ENCODE peak calls at places on chromosomes 6 and 20, in four cellular contexts. N is spleen, F is tibial nerve, O is GM12878. H is an unnamed sample.

GRCh38 chr6:35601331-35602132 is 87.2 kb downstream of the FKBP5 start:
- DNase-seq in N (peak; percentile 75), F (peak; percentile 87), O (no peak), H (peak; percentile 61)

GRCh38 chr6:41691426-41692079 is 43.9 kb downstream of the TFEB start:
- DNase-seq in N (peak; percentile 17), F (no peak), O (no peak), H (no peak)

GRCh38 chr6:38225766-38226165 is 406.2 kb downstream of the ZFAND3 start:
- DNase-seq in N (no peak), F (no peak), O (no peak), H (no peak)

GRCh38 chr6:1285589-1286340 is 26.1 kb upstream of the FOXQ1 start:
- DNase-seq in N (no peak), F (no peak), O (no peak), H (peak; percentile 90)

GRCh38 chr6:135426833-135427232 is 70.7 kb downstream of the AHI1 start:
- DNase-seq in N (no peak), F (no peak), O (no peak), H (no peak)

GRCh38 chr6:110874880-110875547 is 429 bp downstream of the AMD1 start:
- DNase-seq in N (peak; percentile 93), F (no peak), O (no peak), H (no peak)

GRCh38 chr20:45406260-45407066 is 1.6 kb upstream of the DBNDD2 start:
- DNase-seq in N (peak; percentile 85), F (peak; percentile 41), O (no peak), H (no peak)

GRCh38 chr6:145715426-145715825 is 19.9 kb downstream of the EPM2A start:
- DNase-seq in N (no peak), F (no peak), O (no peak), H (no peak)

GRCh38 chr20:1817577-1818211 is 77.5 kb upstream of the SIRPA start:
- DNase-seq in N (no peak), F (no peak), O (no peak), H (no peak)

GRCh38 chr6:10529231-10529801 is 8.2 kb downstream of the GCNT2 start:
- DNase-seq in N (no peak), F (no peak), O (no peak), H (no peak)

GRCh38 chr6:11202513-11203305 is 29.8 kb downstream of the NEDD9 start:
- DNase-seq in N (no peak), F (no peak), O (no peak), H (no peak)

GRCh38 chr20:17281478-17281877 is 54.6 kb downstream of the PCSK2 start:
- DNase-seq in N (no peak), F (no peak), O (no peak), H (no peak)

DNA sequence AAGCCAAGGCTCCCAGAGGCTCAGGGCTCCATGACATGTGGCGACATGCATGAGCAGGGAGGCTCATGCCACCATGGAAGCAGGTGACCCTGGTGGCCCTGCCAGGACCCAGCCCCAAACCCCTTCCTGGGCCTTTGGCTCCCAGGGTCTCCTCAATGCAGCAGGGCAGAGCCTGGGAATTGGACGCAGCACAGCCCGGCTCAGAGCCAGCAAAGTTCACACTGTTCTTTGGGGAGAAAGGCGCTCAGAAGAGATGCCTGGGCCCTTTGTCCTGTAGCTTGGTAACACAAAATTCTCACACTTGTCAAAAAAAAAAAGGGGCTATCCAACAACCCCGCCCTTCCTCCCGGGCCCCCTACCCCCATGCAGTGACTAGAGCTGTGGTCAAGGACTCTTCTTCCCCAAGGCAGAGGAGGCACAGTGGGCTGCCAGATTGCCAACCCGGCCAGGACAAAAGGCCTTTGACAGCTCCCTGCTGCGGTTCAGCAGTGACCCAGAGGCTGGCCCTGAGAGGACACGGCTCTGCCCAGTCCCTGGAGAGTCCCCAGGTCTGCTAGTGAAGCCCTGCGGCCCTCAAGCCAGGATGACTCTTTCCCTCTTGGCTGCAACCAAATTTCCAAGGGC is 2.0 kb downstream of the NKAIN4 start:
- DNase-seq in N (no peak), F (no peak), O (no peak), H (no peak)
- H3K27me3 ChIP-seq in N (peaks cover 51% of the 10 kb centered on the region), F (no peaks in the 10 kb centered on the region), O (no peaks in the 10 kb centered on the region), H (peaks cover 48% of the 10 kb centered on the region)

DNA sequence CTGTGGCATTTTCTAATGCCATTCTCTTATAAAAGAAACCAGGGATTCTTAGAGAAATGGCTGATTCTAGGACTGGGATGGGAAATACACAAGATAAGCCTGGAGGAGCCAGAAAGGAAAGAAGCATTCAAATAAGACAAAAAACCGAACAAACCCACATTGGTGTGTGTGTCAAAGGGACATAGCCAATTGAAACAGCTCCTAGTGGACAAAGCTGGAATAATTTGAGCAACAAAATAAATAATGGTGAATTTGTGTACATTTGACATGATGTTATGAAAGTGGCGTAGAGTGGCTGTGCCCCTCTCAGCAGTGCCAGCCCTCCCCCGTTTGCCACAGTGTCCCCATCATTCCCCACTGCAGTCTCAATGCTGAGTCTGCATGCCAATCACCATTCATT is 55.5 kb downstream of the B3GAT2 start:
- DNase-seq in N (no peak), F (no peak), O (no peak), H (no peak)
- TF ChIP-seq CTCF in N (no peak), F (no peak), O (peak; percentile 15), H (no peak)

DNA sequence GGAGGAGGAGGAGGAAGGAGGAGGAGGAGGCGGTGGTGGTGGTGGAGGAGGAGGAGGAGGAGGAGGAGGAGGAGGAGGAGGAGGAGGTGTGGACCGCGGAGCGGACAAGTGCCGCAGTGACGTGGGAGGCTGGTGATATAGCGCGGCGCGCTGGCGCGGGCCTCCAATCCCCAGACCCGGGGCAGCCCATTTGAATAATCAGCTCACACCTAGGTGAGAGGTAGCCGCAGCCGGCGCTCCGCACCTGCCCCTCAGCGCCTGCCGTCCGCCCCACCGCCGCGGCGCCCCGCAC is 204 bp upstream of the FOXA2 start:
- DNase-seq in N (no peak), F (no peak), O (no peak), H (no peak)
- H3K27me3 ChIP-seq in N (peaks cover 79% of the 10 kb centered on the region), F (no peaks in the 10 kb centered on the region), O (peaks cover 8% of the 10 kb centered on the region), H (peaks cover 69% of the 10 kb centered on the region)

GRCh38 chr6:158753826-158754225 is 65.3 kb downstream of the EZR start:
- DNase-seq in N (no peak), F (no peak), O (no peak), H (no peak)

GRCh38 chr6:158751192-158751591 is 68.0 kb downstream of the EZR start:
- DNase-seq in N (no peak), F (no peak), O (no peak), H (no peak)

GRCh38 chr6:158751842-158752424 is 67.2 kb downstream of the EZR start:
- DNase-seq in N (no peak), F (no peak), O (no peak), H (no peak)

GRCh38 chr6:158754738-158755137 is 64.4 kb downstream of the EZR start:
- DNase-seq in N (no peak), F (no peak), O (no peak), H (no peak)

GRCh38 chr6:158752613-158753012 is 66.6 kb downstream of the EZR start:
- DNase-seq in N (no peak), F (no peak), O (no peak), H (no peak)
- TF ChIP-seq CTCF in N (no peak), F (peak; percentile 41), O (peak; percentile 22), H (peak; percentile 44)

DNA sequence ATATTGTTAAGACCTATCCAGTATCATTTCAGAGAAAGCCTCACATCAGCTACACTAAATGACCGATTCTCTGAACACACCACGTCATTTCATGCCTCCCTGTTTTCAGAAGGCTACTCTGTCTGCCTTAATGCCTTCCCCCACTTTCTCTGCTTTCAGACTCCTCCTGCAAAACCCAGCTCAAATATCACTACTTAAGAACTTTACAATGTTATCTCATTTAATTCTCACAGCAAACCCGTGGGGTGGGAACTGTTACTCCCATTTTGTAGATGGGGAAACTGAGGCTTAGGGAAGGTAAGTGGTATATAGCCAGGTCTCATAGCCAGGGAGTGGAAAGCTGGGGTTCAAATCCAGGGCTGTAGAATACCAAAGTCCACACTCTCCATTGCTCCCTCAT is 2.8 kb downstream of the CYP24A1 start:
- DNase-seq in N (no peak), F (no peak), O (no peak), H (no peak)
- H3K27me3 ChIP-seq in N (peaks cover 43% of the 10 kb centered on the region), F (no peaks in the 10 kb centered on the region), O (peaks cover 29% of the 10 kb centered on the region), H (peaks cover 22% of the 10 kb centered on the region)

GRCh38 chr6:22952076-22952475 is 382.7 kb downstream of the HDGFL1 start:
- DNase-seq in N (no peak), F (no peak), O (no peak), H (no peak)

GRCh38 chr6:22958677-22959076 is 389.3 kb downstream of the HDGFL1 start:
- DNase-seq in N (no peak), F (no peak), O (no peak), H (no peak)

GRCh38 chr6:22959571-22959970 is 390.2 kb downstream of the HDGFL1 start:
- DNase-seq in N (no peak), F (no peak), O (no peak), H (no peak)

GRCh38 chr6:22954749-22955385 is 385.5 kb downstream of the HDGFL1 start:
- DNase-seq in N (no peak), F (no peak), O (no peak), H (peak; percentile 18)

GRCh38 chr6:22956029-22956715 is 386.8 kb downstream of the HDGFL1 start:
- DNase-seq in N (no peak), F (no peak), O (no peak), H (peak; percentile 16)
- TF ChIP-seq CTCF in N (no peak), F (no peak), O (no peak), H (no peak)

GRCh38 chr6:166525567-166525966 is 60.9 kb downstream of the RAMACL start:
- DNase-seq in N (no peak), F (no peak), O (no peak), H (no peak)
- H3K27me3 ChIP-seq in N (no peaks in the 10 kb centered on the region), F (no peaks in the 10 kb centered on the region), O (no peaks in the 10 kb centered on the region), H (no peaks in the 10 kb centered on the region)

GRCh38 chr6:32194825-32195651 is 2.6 kb upstream of the GPSM3 start:
- DNase-seq in N (no peak), F (peak; percentile 62), O (no peak), H (no peak)

GRCh38 chr6:32195902-32196681 is 3.6 kb upstream of the GPSM3 start:
- DNase-seq in N (peak; percentile 96), F (peak; percentile 92), O (peak; percentile 48), H (peak; percentile 52)

GRCh38 chr6:32196682-32197616 is 4.5 kb upstream of the GPSM3 start:
- DNase-seq in N (peak; percentile 90), F (peak; percentile 43), O (no peak), H (no peak)

GRCh38 chr6:32194388-32194787 is 1.9 kb upstream of the GPSM3 start:
- DNase-seq in N (no peak), F (no peak), O (no peak), H (no peak)

GRCh38 chr6:32195652-32195901 is 3.1 kb upstream of the GPSM3 start:
- DNase-seq in N (peak; percentile 100), F (peak; percentile 100), O (peak; percentile 97), H (peak; percentile 98)
- TF ChIP-seq CTCF in N (peak; percentile 87), F (peak; percentile 73), O (peak; percentile 34), H (peak; percentile 47)

H was measured in kidney epithelial cell.